ENCODE peak calls at places on chromosomes 13 and 19, in seven cellular contexts. H, F, C, X, T, S and G are unnamed samples.
A peak's percentile ranks its signal among the peaks of the same experiment; 100 is the strongest.

GRCh38 chr19:7775761-7776160 is 12.7 kb downstream of the CLEC4M start:
- DNase-seq in H (no peak), F (no peak), C (no peak), X (no peak), T (no peak), S (no peak), G (no peak)

GRCh38 chr19:16070366-16070990 is 5.8 kb upstream of the TPM4 start:
- DNase-seq in H (peak; percentile 88), F (no peak), C (no peak), X (no peak), T (peak; percentile 96), S (no peak), G (peak; percentile 92)

GRCh38 chr19:11225815-11226214 is 13.6 kb upstream of the ANGPTL8 start:
- DNase-seq in H (no peak), F (no peak), C (no peak), X (no peak), T (no peak), S (no peak), G (no peak)

GRCh38 chr19:51114087-51114714 is 6.0 kb upstream of the CTU1 start:
- DNase-seq in H (no peak), F (no peak), C (no peak), X (no peak), T (no peak), S (no peak), G (peak; percentile 61)

GRCh38 chr13:24717217-24717616 is 37.0 kb downstream of the ATP12A start:
- DNase-seq in H (no peak), F (no peak), C (no peak), X (no peak), T (no peak), S (no peak), G (no peak)

GRCh38 chr13:73107970-73108369 is 49.2 kb downstream of the KLF5 start:
- DNase-seq in H (no peak), F (no peak), C (no peak), X (no peak), T (no peak), S (no peak), G (no peak)

GRCh38 chr19:42074513-42075363 is 1.2 kb upstream of the ZNF574 start:
- DNase-seq in H (no peak), F (peak; percentile 61), C (no peak), X (peak; percentile 66), T (peak; percentile 52), S (no peak), G (no peak)

GRCh38 chr13:113991191-113991669 is 17.4 kb upstream of the C13orf46 start:
- DNase-seq in H (no peak), F (no peak), C (no peak), X (no peak), T (no peak), S (no peak), G (no peak)

GRCh38 chr13:73708393-73708985 is 425.7 kb downstream of the KLF12 start:
- DNase-seq in H (peak; percentile 45), F (no peak), C (peak; percentile 67), X (peak; percentile 22), T (peak; percentile 77), S (peak; percentile 76), G (peak; percentile 63)

GRCh38 chr19:27776020-27776419 is 1436.9 kb downstream of the UQCRFS1 start:
- DNase-seq in H (no peak), F (no peak), C (peak; percentile 40), X (no peak), T (no peak), S (peak; percentile 29), G (no peak)

GRCh38 chr13:75512253-75512652 is 25.4 kb downstream of the COMMD6 start:
- DNase-seq in H (no peak), F (no peak), C (peak; percentile 33), X (no peak), T (no peak), S (peak; percentile 26), G (no peak)

GRCh38 chr19:17255150-17255621 is 9.4 kb downstream of the USHBP1 start:
- DNase-seq in H (no peak), F (no peak), C (no peak), X (peak; percentile 59), T (no peak), S (no peak), G (no peak)

GRCh38 chr19:23304238-23304637 is 54.0 kb upstream of the ZNF724 start:
- DNase-seq in H (no peak), F (no peak), C (no peak), X (no peak), T (no peak), S (no peak), G (no peak)

GRCh38 chr19:38653028-38653571 is 5.7 kb downstream of the ACTN4 start:
- DNase-seq in H (no peak), F (no peak), C (peak; percentile 76), X (no peak), T (peak; percentile 83), S (peak; percentile 78), G (no peak)

GRCh38 chr13:60454425-60454824 is 57.4 kb downstream of the TDRD3 start:
- DNase-seq in H (no peak), F (no peak), C (no peak), X (no peak), T (no peak), S (no peak), G (no peak)

GRCh38 chr19:29269641-29270040 is 56.7 kb upstream of the UQCRFS1 start:
- DNase-seq in H (no peak), F (no peak), C (no peak), X (peak; percentile 61), T (no peak), S (no peak), G (no peak)

GRCh38 chr19:32750441-32751055 is 31.0 kb downstream of the TDRD12 start:
- DNase-seq in H (no peak), F (no peak), C (no peak), X (no peak), T (no peak), S (no peak), G (no peak)

GRCh38 chr19:29966594-29967249 is 24.7 kb downstream of the URI1 start:
- DNase-seq in H (peak; percentile 22), F (no peak), C (peak; percentile 33), X (no peak), T (no peak), S (peak; percentile 33), G (peak; percentile 15)

GRCh38 chr13:78028960-78029359 is 110.3 kb upstream of the EDNRB start:
- DNase-seq in H (no peak), F (no peak), C (no peak), X (no peak), T (no peak), S (no peak), G (no peak)

GRCh38 chr19:19410553-19411550 is 5.4 kb downstream of the GATAD2A start:
- DNase-seq in H (no peak), F (no peak), C (no peak), X (no peak), T (no peak), S (no peak), G (no peak)

GRCh38 chr13:29472317-29472961 is 123.0 kb downstream of the SLC7A1 start:
- DNase-seq in H (peak; percentile 68), F (no peak), C (peak; percentile 61), X (peak; percentile 77), T (peak; percentile 46), S (peak; percentile 76), G (no peak)

GRCh38 chr19:6458695-6459355 is 767 bp downstream of the SLC25A23 start:
- DNase-seq in H (no peak), F (peak; percentile 52), C (no peak), X (peak; percentile 81), T (peak; percentile 67), S (no peak), G (no peak)
- H3K4me3 ChIP-seq in H (peak overlapping the region; percentile 72), F (peak overlapping the region; percentile 76), C (peak overlapping the region; percentile 82), X (peak overlapping the region; percentile 72), T (peak overlapping the region; percentile 86), S (peak overlapping the region; percentile 88), G (peak overlapping the region; percentile 72)

DNA sequence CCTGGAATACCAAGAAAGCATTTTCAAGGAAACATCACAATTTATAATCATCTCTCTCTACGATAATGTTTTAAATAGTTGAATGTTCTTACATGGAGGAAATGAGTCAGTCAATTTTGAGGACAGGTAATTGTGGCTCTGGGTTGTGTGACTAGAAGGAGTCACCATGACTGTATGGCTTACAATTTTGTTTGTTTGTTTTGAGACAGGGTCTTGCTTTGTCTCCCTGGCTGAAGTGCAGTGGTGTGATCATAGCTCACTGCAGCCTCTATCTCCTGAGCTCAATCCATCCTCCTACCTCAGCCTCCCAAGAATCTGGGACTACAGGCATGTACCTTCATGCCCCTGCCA is 47.4 kb downstream of the COG3 start:
- DNase-seq in H (no peak), F (no peak), C (no peak), X (no peak), T (no peak), S (no peak), G (no peak)
- H3K4me3 ChIP-seq in H (no peak overlapping the region), F (no peak overlapping the region), C (no peak overlapping the region), X (no peak overlapping the region), T (no peak overlapping the region), S (no peak overlapping the region), G (no peak overlapping the region)

GRCh38 chr19:1455002-1455335 is 5.0 kb downstream of the APC2 start:
- DNase-seq in H (no peak), F (no peak), C (no peak), X (no peak), T (no peak), S (no peak), G (no peak)
- H3K4me3 ChIP-seq in H (no peak overlapping the region), F (no peak overlapping the region), C (no peak overlapping the region), X (peak overlapping the region; percentile 31), T (no peak overlapping the region), S (no peak overlapping the region), G (no peak overlapping the region)

GRCh38 chr19:40801449-40802299 is 2.7 kb downstream of the EGLN2 start:
- DNase-seq in H (no peak), F (no peak), C (no peak), X (no peak), T (no peak), S (no peak), G (no peak)
- H3K4me3 ChIP-seq in H (no peak overlapping the region), F (peak overlapping the region; percentile 79), C (peak overlapping the region; percentile 87), X (no peak overlapping the region), T (no peak overlapping the region), S (peak overlapping the region; percentile 83), G (peak overlapping the region; percentile 54)

GRCh38 chr19:47134533-47134932 is 3.9 kb downstream of the SAE1 start:
- DNase-seq in H (no peak), F (no peak), C (no peak), X (no peak), T (no peak), S (no peak), G (no peak)
- H3K4me3 ChIP-seq in H (no peak overlapping the region), F (no peak overlapping the region), C (no peak overlapping the region), X (no peak overlapping the region), T (no peak overlapping the region), S (peak overlapping the region; percentile 36), G (no peak overlapping the region)

GRCh38 chr19:4583961-4584669 is 24.6 kb upstream of the SEMA6B start:
- DNase-seq in H (peak; percentile 12), F (no peak), C (peak; percentile 31), X (peak; percentile 95), T (peak; percentile 28), S (peak; percentile 47), G (no peak)
- H3K4me3 ChIP-seq in H (peak overlapping the region; percentile 49), F (peak overlapping the region; percentile 13), C (peak overlapping the region; percentile 50), X (peak overlapping the region; percentile 74), T (no peak overlapping the region), S (peak overlapping the region; percentile 51), G (no peak overlapping the region)